ENCODE peak calls at places on chromosomes 2 and 18, in seven cellular contexts. One of them, this sample, is unnamed.

GRCh38 chr2:27492557-27492956 is 2.4 kb downstream of the FNDC4 start:
- DNase-seq in HCT116: no peak
- DNase-seq in naive thymus-derived CD4-positive, alpha-beta T cell: no peak
- DNase-seq in K562: no peak
- DNase-seq in colonic mucosa: no peak
- DNase-seq in neural progenitor cell: no peak
- DNase-seq in hepatocyte: no peak
- DNase-seq in this sample: no peak

GRCh38 chr2:30225131-30225762 is 6.1 kb upstream of the LBH start:
- DNase-seq in HCT116: no peak
- DNase-seq in hepatocyte: peak; percentile 69
- DNase-seq in naive thymus-derived CD4-positive, alpha-beta T cell: peak; percentile 73
- DNase-seq in K562: no peak
- DNase-seq in neural progenitor cell: peak; percentile 19
- DNase-seq in colonic mucosa: no peak
- DNase-seq in this sample: peak; percentile 73

GRCh38 chr2:145038041-145038525 is 518.2 kb upstream of the ZEB2 start:
- DNase-seq in hepatocyte: no peak
- DNase-seq in colonic mucosa: no peak
- DNase-seq in neural progenitor cell: no peak
- DNase-seq in HCT116: no peak
- DNase-seq in naive thymus-derived CD4-positive, alpha-beta T cell: no peak
- DNase-seq in K562: no peak
- DNase-seq in this sample: no peak

GRCh38 chr2:16081316-16082200 is 141.2 kb downstream of the MYCN start:
- DNase-seq in hepatocyte: no peak
- DNase-seq in K562: no peak
- DNase-seq in colonic mucosa: no peak
- DNase-seq in HCT116: no peak
- DNase-seq in neural progenitor cell: peak; percentile 34
- DNase-seq in naive thymus-derived CD4-positive, alpha-beta T cell: no peak
- DNase-seq in this sample: no peak

GRCh38 chr2:106337963-106338515 is 130.2 kb downstream of the RGPD3 start:
- DNase-seq in HCT116: no peak
- DNase-seq in K562: no peak
- DNase-seq in hepatocyte: no peak
- DNase-seq in colonic mucosa: no peak
- DNase-seq in neural progenitor cell: no peak
- DNase-seq in naive thymus-derived CD4-positive, alpha-beta T cell: no peak
- DNase-seq in this sample: no peak

GRCh38 chr18:69002233-69002632 is 204.4 kb downstream of the CCDC102B start:
- DNase-seq in hepatocyte: no peak
- DNase-seq in K562: no peak
- DNase-seq in colonic mucosa: no peak
- DNase-seq in HCT116: peak; percentile 1
- DNase-seq in neural progenitor cell: peak; percentile 18
- DNase-seq in naive thymus-derived CD4-positive, alpha-beta T cell: no peak
- DNase-seq in this sample: no peak

GRCh38 chr18:71001597-71001996 is 712.8 kb downstream of the SOCS6 start:
- DNase-seq in neural progenitor cell: no peak
- DNase-seq in naive thymus-derived CD4-positive, alpha-beta T cell: no peak
- DNase-seq in K562: no peak
- DNase-seq in HCT116: no peak
- DNase-seq in colonic mucosa: no peak
- DNase-seq in hepatocyte: no peak
- DNase-seq in this sample: no peak

GRCh38 chr2:38554973-38555595 is 47.6 kb downstream of the HNRNPLL start:
- DNase-seq in colonic mucosa: no peak
- DNase-seq in neural progenitor cell: no peak
- DNase-seq in K562: peak; percentile 22
- DNase-seq in HCT116: no peak
- DNase-seq in naive thymus-derived CD4-positive, alpha-beta T cell: no peak
- DNase-seq in hepatocyte: no peak
- DNase-seq in this sample: no peak

GRCh38 chr18:56307771-56308170 is 330.6 kb downstream of the TXNL1 start:
- DNase-seq in colonic mucosa: no peak
- DNase-seq in neural progenitor cell: no peak
- DNase-seq in naive thymus-derived CD4-positive, alpha-beta T cell: no peak
- DNase-seq in K562: no peak
- DNase-seq in hepatocyte: no peak
- DNase-seq in HCT116: no peak
- DNase-seq in this sample: no peak

GRCh38 chr2:169472249-169472648 is 7.0 kb upstream of the BBS5 start:
- DNase-seq in hepatocyte: no peak
- DNase-seq in K562: no peak
- DNase-seq in neural progenitor cell: no peak
- DNase-seq in naive thymus-derived CD4-positive, alpha-beta T cell: no peak
- DNase-seq in HCT116: no peak
- DNase-seq in colonic mucosa: no peak
- DNase-seq in this sample: no peak

GRCh38 chr2:202034249-202035088 is 814 bp downstream of the FZD7 start:
- DNase-seq in HCT116: no peak
- DNase-seq in colonic mucosa: peak; percentile 33
- DNase-seq in naive thymus-derived CD4-positive, alpha-beta T cell: peak; percentile 27
- DNase-seq in hepatocyte: peak; percentile 68
- DNase-seq in neural progenitor cell: peak; percentile 65
- DNase-seq in K562: peak; percentile 34
- DNase-seq in this sample: peak; percentile 27

GRCh38 chr2:75047907-75048625 is 89.6 kb downstream of the POLE4 start:
- DNase-seq in naive thymus-derived CD4-positive, alpha-beta T cell: no peak
- DNase-seq in colonic mucosa: no peak
- DNase-seq in K562: no peak
- DNase-seq in neural progenitor cell: no peak
- DNase-seq in hepatocyte: no peak
- DNase-seq in HCT116: no peak
- DNase-seq in this sample: no peak

GRCh38 chr2:41827354-41827971 is 220.4 kb upstream of the PKDCC start:
- DNase-seq in naive thymus-derived CD4-positive, alpha-beta T cell: no peak
- DNase-seq in K562: no peak
- DNase-seq in neural progenitor cell: no peak
- DNase-seq in hepatocyte: no peak
- DNase-seq in colonic mucosa: no peak
- DNase-seq in HCT116: no peak
- DNase-seq in this sample: no peak

GRCh38 chr2:54274781-54275242 is 18.8 kb upstream of the TSPYL6 start:
- DNase-seq in HCT116: no peak
- DNase-seq in neural progenitor cell: no peak
- DNase-seq in colonic mucosa: no peak
- DNase-seq in naive thymus-derived CD4-positive, alpha-beta T cell: no peak
- DNase-seq in K562: no peak
- DNase-seq in hepatocyte: no peak
- DNase-seq in this sample: no peak

GRCh38 chr18:923144-923543 is 18.5 kb downstream of the ADCYAP1 start:
- DNase-seq in hepatocyte: no peak
- DNase-seq in naive thymus-derived CD4-positive, alpha-beta T cell: no peak
- DNase-seq in HCT116: no peak
- DNase-seq in colonic mucosa: no peak
- DNase-seq in neural progenitor cell: no peak
- DNase-seq in K562: no peak
- DNase-seq in this sample: no peak

GRCh38 chr2:5938566-5938896 is 246.3 kb downstream of the SOX11 start:
- DNase-seq in K562: no peak
- DNase-seq in colonic mucosa: no peak
- DNase-seq in naive thymus-derived CD4-positive, alpha-beta T cell: no peak
- DNase-seq in HCT116: no peak
- DNase-seq in hepatocyte: peak; percentile 34
- DNase-seq in neural progenitor cell: peak; percentile 49
- DNase-seq in this sample: no peak

GRCh38 chr2:157055660-157056199 is 201.8 kb upstream of the GALNT5 start:
- DNase-seq in K562: no peak
- DNase-seq in neural progenitor cell: no peak
- DNase-seq in colonic mucosa: no peak
- DNase-seq in hepatocyte: peak; percentile 46
- DNase-seq in naive thymus-derived CD4-positive, alpha-beta T cell: no peak
- DNase-seq in HCT116: peak; percentile 22
- DNase-seq in this sample: no peak

GRCh38 chr18:35289293-35290069 is 548 bp downstream of the ZSCAN30 start:
- DNase-seq in hepatocyte: peak; percentile 55
- DNase-seq in naive thymus-derived CD4-positive, alpha-beta T cell: peak; percentile 5
- DNase-seq in neural progenitor cell: peak; percentile 8
- DNase-seq in K562: peak; percentile 19
- DNase-seq in HCT116: no peak
- DNase-seq in colonic mucosa: peak; percentile 45
- DNase-seq in this sample: no peak

GRCh38 chr2:66434679-66435548 is at the start of gene MEIS1:
- DNase-seq in naive thymus-derived CD4-positive, alpha-beta T cell: peak; percentile 0
- DNase-seq in neural progenitor cell: peak; percentile 90
- DNase-seq in hepatocyte: peak; percentile 94
- DNase-seq in HCT116: no peak
- DNase-seq in K562: peak; percentile 76
- DNase-seq in colonic mucosa: peak; percentile 87
- DNase-seq in this sample: no peak

GRCh38 chr2:144548088-144548487 is 28.2 kb upstream of the ZEB2 start:
- DNase-seq in colonic mucosa: no peak
- DNase-seq in K562: no peak
- DNase-seq in HCT116: no peak
- DNase-seq in hepatocyte: no peak
- DNase-seq in naive thymus-derived CD4-positive, alpha-beta T cell: no peak
- DNase-seq in neural progenitor cell: no peak
- DNase-seq in this sample: no peak

GRCh38 chr2:198640463-198640862 is 817.3 kb downstream of the SATB2 start:
- DNase-seq in K562: no peak
- DNase-seq in hepatocyte: no peak
- DNase-seq in colonic mucosa: no peak
- DNase-seq in HCT116: no peak
- DNase-seq in naive thymus-derived CD4-positive, alpha-beta T cell: no peak
- DNase-seq in neural progenitor cell: no peak
- DNase-seq in this sample: no peak

GRCh38 chr2:189179607-189179979 is at the start of gene COL5A2:
- DNase-seq in naive thymus-derived CD4-positive, alpha-beta T cell: peak; percentile 3
- DNase-seq in neural progenitor cell: peak; percentile 56
- DNase-seq in colonic mucosa: peak; percentile 38
- DNase-seq in HCT116: no peak
- DNase-seq in K562: no peak
- DNase-seq in hepatocyte: peak; percentile 85
- DNase-seq in this sample: no peak

GRCh38 chr2:102063360-102063947 is 71.7 kb downstream of the IL1R2 start:
- DNase-seq in naive thymus-derived CD4-positive, alpha-beta T cell: no peak
- DNase-seq in K562: no peak
- DNase-seq in hepatocyte: peak; percentile 54
- DNase-seq in colonic mucosa: peak; percentile 52
- DNase-seq in neural progenitor cell: no peak
- DNase-seq in HCT116: no peak
- DNase-seq in this sample: no peak

GRCh38 chr2:235577404-235578330 is 83.8 kb downstream of the AGAP1 start:
- DNase-seq in hepatocyte: no peak
- DNase-seq in K562: no peak
- DNase-seq in naive thymus-derived CD4-positive, alpha-beta T cell: no peak
- DNase-seq in HCT116: no peak
- DNase-seq in neural progenitor cell: peak; percentile 92
- DNase-seq in colonic mucosa: no peak
- DNase-seq in this sample: no peak

GRCh38 chr2:133123912-133124311 is 444.4 kb downstream of the NCKAP5 start:
- DNase-seq in K562: no peak
- DNase-seq in HCT116: no peak
- DNase-seq in naive thymus-derived CD4-positive, alpha-beta T cell: no peak
- DNase-seq in hepatocyte: no peak
- DNase-seq in neural progenitor cell: no peak
- DNase-seq in colonic mucosa: no peak
- DNase-seq in this sample: no peak

GRCh38 chr2:96811916-96812315 is 4.2 kb upstream of the CNNM3 start:
- DNase-seq in naive thymus-derived CD4-positive, alpha-beta T cell: no peak
- DNase-seq in HCT116: no peak
- DNase-seq in colonic mucosa: no peak
- DNase-seq in neural progenitor cell: no peak
- DNase-seq in hepatocyte: no peak
- DNase-seq in K562: no peak
- DNase-seq in this sample: no peak
- H3K27ac ChIP-seq in naive thymus-derived CD4-positive, alpha-beta T cell: no peak overlapping the region
- H3K27ac ChIP-seq in HCT116: no peak overlapping the region
- H3K27ac ChIP-seq in colonic mucosa: no peak overlapping the region
- H3K27ac ChIP-seq in neural progenitor cell: no peak overlapping the region
- H3K27ac ChIP-seq in hepatocyte: no peak overlapping the region
- H3K27ac ChIP-seq in K562: no peak overlapping the region
- H3K27ac ChIP-seq in this sample: no peak overlapping the region

DNA sequence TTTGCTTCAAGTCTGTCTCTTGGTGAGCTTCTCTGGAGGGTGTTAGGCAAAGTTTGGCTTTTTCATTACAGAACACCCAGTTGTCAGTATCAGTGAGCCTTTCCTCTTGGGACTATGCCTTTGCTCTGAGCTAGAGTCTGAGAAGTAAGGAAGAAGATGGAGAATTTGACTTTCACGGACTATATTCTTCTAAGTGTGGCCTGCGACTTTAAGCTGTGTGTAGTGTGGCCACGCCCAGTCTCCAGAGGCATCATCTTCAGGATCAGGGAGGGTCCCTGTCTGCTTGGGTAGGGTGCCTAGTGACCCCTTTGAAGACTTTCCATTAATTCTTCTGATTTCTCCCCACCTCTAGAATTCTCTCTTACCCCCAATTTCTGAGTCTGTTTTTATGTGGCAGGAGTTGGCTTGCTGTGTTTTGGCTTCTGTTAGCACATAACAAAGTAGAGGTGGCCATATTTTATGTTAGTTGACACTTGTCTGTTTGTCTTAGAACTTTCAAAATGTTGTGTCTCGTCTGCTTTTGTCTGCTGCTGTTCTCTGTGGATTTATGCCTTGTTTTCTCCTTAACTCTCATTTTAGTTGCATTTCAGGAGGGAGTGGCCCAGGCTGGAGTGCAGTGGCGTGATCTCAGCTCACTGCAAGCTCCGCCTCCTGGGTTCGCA is 8.6 kb downstream of the PLEKHB2 start:
- DNase-seq in K562: no peak
- DNase-seq in hepatocyte: no peak
- DNase-seq in HCT116: no peak
- DNase-seq in colonic mucosa: no peak
- DNase-seq in neural progenitor cell: no peak
- DNase-seq in naive thymus-derived CD4-positive, alpha-beta T cell: no peak
- DNase-seq in this sample: no peak
- H3K4me1 ChIP-seq in K562: peaks cover 35% of the 10 kb centered on the region
- H3K4me1 ChIP-seq in hepatocyte: peaks cover 16% of the 10 kb centered on the region
- H3K4me1 ChIP-seq in HCT116: no peaks in the 10 kb centered on the region
- H3K4me1 ChIP-seq in colonic mucosa: no peaks in the 10 kb centered on the region
- H3K4me1 ChIP-seq in neural progenitor cell: no peaks in the 10 kb centered on the region
- H3K4me1 ChIP-seq in naive thymus-derived CD4-positive, alpha-beta T cell: peaks cover 3% of the 10 kb centered on the region
- H3K4me1 ChIP-seq in this sample: peaks cover 20% of the 10 kb centered on the region

GRCh38 chr18:59222341-59222740 is 2.4 kb downstream of the GRP start:
- DNase-seq in neural progenitor cell: no peak
- DNase-seq in colonic mucosa: no peak
- DNase-seq in K562: no peak
- DNase-seq in HCT116: no peak
- DNase-seq in hepatocyte: no peak
- DNase-seq in naive thymus-derived CD4-positive, alpha-beta T cell: no peak
- DNase-seq in this sample: no peak
- H3K27me3 ChIP-seq in neural progenitor cell: peaks cover 100% of the 10 kb centered on the region
- H3K27me3 ChIP-seq in colonic mucosa: peaks cover 17% of the 10 kb centered on the region
- H3K27me3 ChIP-seq in K562: peaks cover 17% of the 10 kb centered on the region
- H3K27me3 ChIP-seq in HCT116: peaks cover 66% of the 10 kb centered on the region
- H3K27me3 ChIP-seq in hepatocyte: peaks cover 80% of the 10 kb centered on the region
- H3K27me3 ChIP-seq in naive thymus-derived CD4-positive, alpha-beta T cell: peaks cover 2% of the 10 kb centered on the region
- H3K27me3 ChIP-seq in this sample: peaks cover 12% of the 10 kb centered on the region

DNA sequence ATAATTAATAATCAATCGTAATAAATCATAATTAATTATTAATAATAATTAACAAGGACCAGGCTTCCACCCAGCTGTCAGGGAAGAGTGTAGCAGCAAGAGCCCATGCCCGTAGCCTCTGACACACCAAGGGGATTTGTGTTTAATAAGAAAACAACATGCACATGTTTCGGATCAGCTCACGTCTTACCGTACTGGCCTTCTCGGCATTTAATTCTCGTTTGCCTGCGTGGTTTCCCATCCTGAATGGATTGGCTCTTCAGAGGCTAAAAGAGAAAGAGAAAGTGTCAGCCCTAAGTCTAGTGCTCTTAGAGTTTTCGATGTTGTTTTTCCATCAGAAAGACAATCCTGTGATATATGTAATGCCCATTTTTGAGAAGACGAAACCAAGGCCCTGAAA is 27.6 kb downstream of the MBP start:
- DNase-seq in K562: no peak
- DNase-seq in naive thymus-derived CD4-positive, alpha-beta T cell: no peak
- DNase-seq in neural progenitor cell: no peak
- DNase-seq in hepatocyte: no peak
- DNase-seq in HCT116: no peak
- DNase-seq in colonic mucosa: no peak
- DNase-seq in this sample: no peak
- H3K27ac ChIP-seq in K562: no peak overlapping the region
- H3K27ac ChIP-seq in naive thymus-derived CD4-positive, alpha-beta T cell: peak overlapping the region; percentile 70
- H3K27ac ChIP-seq in neural progenitor cell: no peak overlapping the region
- H3K27ac ChIP-seq in hepatocyte: no peak overlapping the region
- H3K27ac ChIP-seq in HCT116: no peak overlapping the region
- H3K27ac ChIP-seq in colonic mucosa: no peak overlapping the region
- H3K27ac ChIP-seq in this sample: no peak overlapping the region

This sample was measured in CD8-positive, alpha-beta memory T cell.